ENCODE peak calls at places on chromosomes 11 and 22, in four cellular contexts. One of them, this sample, is unnamed.

GRCh38 chr11:8204596-8204995 is 35.8 kb upstream of the RIC3 start:
- DNase-seq in A549: no peak
- DNase-seq in stomach: no peak
- DNase-seq in H1: peak
- DNase-seq in this sample: no peak

GRCh38 chr11:61828629-61829407 is 718 bp downstream of the FADS2 start:
- DNase-seq in A549: peak
- DNase-seq in stomach: no peak
- DNase-seq in H1: peak
- DNase-seq in this sample: peak

GRCh38 chr22:34225278-34225677 is 305.0 kb upstream of the LARGE1 start:
- DNase-seq in A549: no peak
- DNase-seq in stomach: no peak
- DNase-seq in H1: no peak
- DNase-seq in this sample: no peak

GRCh38 chr11:1263036-1263435 is 40.2 kb downstream of the MUC5B start:
- DNase-seq in A549: no peak
- DNase-seq in stomach: no peak
- DNase-seq in H1: no peak
- DNase-seq in this sample: no peak

GRCh38 chr11:120696597-120696996 is 185.0 kb downstream of the GRIK4 start:
- DNase-seq in A549: no peak
- DNase-seq in stomach: no peak
- DNase-seq in H1: peak
- DNase-seq in this sample: no peak

GRCh38 chr11:77188323-77188911 is 60.4 kb downstream of the MYO7A start:
- DNase-seq in A549: peak
- DNase-seq in stomach: peak
- DNase-seq in H1: peak
- DNase-seq in this sample: peak

GRCh38 chr11:84969103-84969502 is 658.0 kb downstream of the DLG2 start:
- DNase-seq in A549: no peak
- DNase-seq in stomach: no peak
- DNase-seq in H1: no peak
- DNase-seq in this sample: no peak

GRCh38 chr11:17014321-17014773 is at the start of gene PLEKHA7:
- DNase-seq in A549: peak
- DNase-seq in stomach: peak
- DNase-seq in H1: no peak
- DNase-seq in this sample: peak

GRCh38 chr11:111452146-111452545 is 60.0 kb downstream of the BTG4 start:
- DNase-seq in A549: no peak
- DNase-seq in stomach: no peak
- DNase-seq in H1: peak
- DNase-seq in this sample: no peak

GRCh38 chr22:48857202-48857805 is 970.4 kb downstream of the BRD1 start:
- DNase-seq in A549: no peak
- DNase-seq in stomach: no peak
- DNase-seq in H1: no peak
- DNase-seq in this sample: no peak

GRCh38 chr11:122207505-122207904 is 91.5 kb upstream of the BLID start:
- DNase-seq in A549: no peak
- DNase-seq in stomach: no peak
- DNase-seq in H1: no peak
- DNase-seq in this sample: peak

GRCh38 chr11:120525285-120526085 is 13.9 kb downstream of the GRIK4 start:
- DNase-seq in A549: no peak
- DNase-seq in stomach: no peak
- DNase-seq in H1: no peak
- DNase-seq in this sample: no peak

GRCh38 chr22:27886843-27887151 is 32.3 kb downstream of the PITPNB start:
- DNase-seq in A549: no peak
- DNase-seq in stomach: no peak
- DNase-seq in H1: no peak
- DNase-seq in this sample: no peak

GRCh38 chr11:24234822-24235508 is 261.9 kb upstream of the LUZP2 start:
- DNase-seq in A549: no peak
- DNase-seq in stomach: peak
- DNase-seq in H1: no peak
- DNase-seq in this sample: no peak

GRCh38 chr22:31830721-31831070 is 76.9 kb downstream of the DEPDC5 start:
- DNase-seq in A549: no peak
- DNase-seq in stomach: no peak
- DNase-seq in H1: no peak
- DNase-seq in this sample: no peak

GRCh38 chr11:1048375-1049070 is 12.0 kb upstream of the MUC6 start:
- DNase-seq in A549: no peak
- DNase-seq in stomach: no peak
- DNase-seq in H1: no peak
- DNase-seq in this sample: no peak

GRCh38 chr11:2890466-2891241 is 5.1 kb upstream of the CDKN1C start:
- DNase-seq in A549: no peak
- DNase-seq in stomach: peak
- DNase-seq in H1: peak
- DNase-seq in this sample: peak
- TF ChIP-seq POLR2A in A549: no peak
- TF ChIP-seq POLR2A in stomach: no peak
- TF ChIP-seq POLR2A in H1: no peak
- TF ChIP-seq POLR2A in this sample: peak

GRCh38 chr11:79321282-79321681 is 119.5 kb downstream of the TENM4 start:
- DNase-seq in A549: no peak
- DNase-seq in stomach: no peak
- DNase-seq in H1: no peak
- DNase-seq in this sample: no peak
- TF ChIP-seq EP300 in A549: no peak
- TF ChIP-seq EP300 in stomach: no peak
- TF ChIP-seq EP300 in H1: no peak
- TF ChIP-seq EP300 in this sample: no peak

DNA sequence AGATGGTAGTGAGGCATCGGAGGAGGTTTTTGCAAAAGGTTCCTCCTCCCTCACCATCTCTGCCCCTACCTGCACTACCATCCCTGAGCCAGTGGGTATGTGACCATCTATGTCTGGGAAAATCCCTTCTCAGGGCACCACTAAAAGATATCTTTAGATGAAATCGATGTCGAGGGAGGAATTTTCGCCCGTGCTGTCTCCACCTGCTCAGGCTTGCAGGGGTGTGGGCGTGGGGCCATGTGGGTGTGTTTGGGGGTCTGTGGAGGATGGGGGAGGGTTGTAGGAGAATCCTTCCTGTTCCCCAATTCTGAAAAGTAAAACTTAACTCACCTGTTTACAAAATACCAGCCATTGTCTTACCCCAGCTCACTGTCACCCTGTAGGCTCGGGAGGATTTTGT is 12.4 kb downstream of the MPPED1 start:
- DNase-seq in A549: no peak
- DNase-seq in stomach: no peak
- DNase-seq in H1: no peak
- DNase-seq in this sample: no peak
- TF ChIP-seq POLR2A in A549: no peak
- TF ChIP-seq POLR2A in stomach: no peak
- TF ChIP-seq POLR2A in H1: no peak
- TF ChIP-seq POLR2A in this sample: no peak

GRCh38 chr22:38802671-38803121 is 8.8 kb upstream of the DNAL4 start:
- DNase-seq in A549: peak
- DNase-seq in stomach: peak
- DNase-seq in H1: peak
- DNase-seq in this sample: peak
- TF ChIP-seq EP300 in A549: peak
- TF ChIP-seq EP300 in stomach: no peak
- TF ChIP-seq EP300 in H1: no peak
- TF ChIP-seq EP300 in this sample: no peak

GRCh38 chr22:50309601-50309991 is 2.1 kb upstream of the PLXNB2 start:
- DNase-seq in A549: no peak
- DNase-seq in stomach: no peak
- DNase-seq in H1: no peak
- DNase-seq in this sample: no peak
- TF ChIP-seq POLR2A in A549: no peak
- TF ChIP-seq POLR2A in stomach: no peak
- TF ChIP-seq POLR2A in H1: no peak
- TF ChIP-seq POLR2A in this sample: no peak